ENCODE peak calls at places on chromosomes 1 and 21, in four cellular contexts. One of them, this sample, is unnamed.

GRCh38 chr21:42195378-42196031 is 23.4 kb upstream of the ABCG1 start:
- DNase-seq in Kasumi-1: peak
- DNase-seq in GM10248: no peak
- DNase-seq in glutamatergic neuron: no peak
- DNase-seq in this sample: no peak

GRCh38 chr1:108505766-108506075 is 54.2 kb upstream of the EEIG2 start:
- DNase-seq in Kasumi-1: peak
- DNase-seq in glutamatergic neuron: no peak
- DNase-seq in GM10248: no peak
- DNase-seq in this sample: peak

GRCh38 chr1:93148001-93148400 is 32.2 kb downstream of the TMED5 start:
- DNase-seq in glutamatergic neuron: no peak
- DNase-seq in Kasumi-1: no peak
- DNase-seq in GM10248: no peak
- DNase-seq in this sample: no peak

GRCh38 chr1:156813750-156814570 is 2.7 kb downstream of the SH2D2A start:
- DNase-seq in glutamatergic neuron: peak
- DNase-seq in Kasumi-1: peak
- DNase-seq in GM10248: peak
- DNase-seq in this sample: peak

GRCh38 chr1:53959664-53960250 is 13.6 kb downstream of the LRRC42 start:
- DNase-seq in GM10248: peak
- DNase-seq in glutamatergic neuron: no peak
- DNase-seq in Kasumi-1: peak
- DNase-seq in this sample: peak

GRCh38 chr21:22791986-22792560 is 1793.9 kb downstream of the NCAM2 start:
- DNase-seq in glutamatergic neuron: no peak
- DNase-seq in Kasumi-1: peak
- DNase-seq in GM10248: peak
- DNase-seq in this sample: peak

GRCh38 chr1:44662683-44663030 is 11.6 kb downstream of the TMEM53 start:
- DNase-seq in glutamatergic neuron: no peak
- DNase-seq in GM10248: no peak
- DNase-seq in Kasumi-1: no peak
- DNase-seq in this sample: no peak

GRCh38 chr1:187051618-187052232 is 223.0 kb downstream of the PLA2G4A start:
- DNase-seq in Kasumi-1: peak
- DNase-seq in glutamatergic neuron: no peak
- DNase-seq in GM10248: peak
- DNase-seq in this sample: peak

GRCh38 chr1:55081905-55082296 is 42.6 kb downstream of the PCSK9 start:
- DNase-seq in GM10248: no peak
- DNase-seq in Kasumi-1: no peak
- DNase-seq in glutamatergic neuron: no peak
- DNase-seq in this sample: no peak